ENCODE peak calls at places on chromosomes 4 and X, in ten cellular contexts. X, N, R, W, H, B, E, V, G and Z are unnamed samples.

GRCh38 chr4:145557720-145558119 is 61.5 kb upstream of the MMAA start:
- DNase-seq in X (no peak), N (peak), R (peak), W (peak), H (peak), B (peak), E (peak), V (peak), G (peak), Z (no peak)

GRCh38 chr4:27921236-27921635 is 1060.6 kb downstream of the STIM2 start:
- DNase-seq in X (no peak), N (no peak), R (no peak), W (no peak), H (peak), B (peak), E (peak), V (peak), G (no peak), Z (no peak)

GRCh38 chr4:119113033-119113655 is 22.5 kb upstream of the MYOZ2 start:
- DNase-seq in X (no peak), N (no peak), R (no peak), W (no peak), H (peak), B (peak), E (peak), V (peak), G (no peak), Z (no peak)

GRCh38 chr4:3462321-3462789 is 751 bp upstream of the DOK7 start:
- DNase-seq in X (no peak), N (peak), R (no peak), W (peak), H (no peak), B (no peak), E (no peak), V (no peak), G (no peak), Z (no peak)

GRCh38 chr4:3414421-3415279 is 27.1 kb upstream of the HGFAC start:
- DNase-seq in X (no peak), N (no peak), R (no peak), W (no peak), H (no peak), B (no peak), E (no peak), V (no peak), G (no peak), Z (no peak)

GRCh38 chr4:105637409-105638258 is 70.9 kb downstream of the INTS12 start:
- DNase-seq in X (no peak), N (peak), R (no peak), W (peak), H (peak), B (peak), E (peak), V (peak), G (peak), Z (no peak)

GRCh38 chr4:64564126-64564525 is 154.9 kb upstream of the TECRL start:
- DNase-seq in X (no peak), N (no peak), R (no peak), W (no peak), H (no peak), B (no peak), E (peak), V (no peak), G (no peak), Z (no peak)

GRCh38 chr4:6262847-6263487 is 6.7 kb upstream of the WFS1 start:
- DNase-seq in X (no peak), N (no peak), R (no peak), W (no peak), H (no peak), B (no peak), E (no peak), V (no peak), G (no peak), Z (no peak)

GRCh38 chrX:21943460-21944135 is 3.1 kb downstream of the SMS start:
- DNase-seq in X (no peak), N (no peak), R (no peak), W (no peak), H (peak), B (peak), E (peak), V (peak), G (no peak), Z (no peak)

GRCh38 chr4:109973529-109973905 is 60.8 kb downstream of the EGF start:
- DNase-seq in X (no peak), N (no peak), R (no peak), W (no peak), H (no peak), B (no peak), E (no peak), V (no peak), G (no peak), Z (no peak)

GRCh38 chr4:172009461-172009860 is 196.3 kb downstream of the GALNTL6 start:
- DNase-seq in X (no peak), N (no peak), R (no peak), W (no peak), H (no peak), B (no peak), E (no peak), V (no peak), G (no peak), Z (no peak)